ENCODE peak calls at places on chromosomes 2 and 18, in four cellular contexts. Q is AG04450, T is HCT116, G is lower lobe of right lung. C is an unnamed sample.

GRCh38 chr18:3595282-3596273 is 145.6 kb downstream of the TGIF1 start:
- DNase-seq in Q (peak; percentile 90), T (no peak), G (no peak), C (peak; percentile 74)

GRCh38 chr2:153307223-153307622 is 171.3 kb downstream of the RPRM start:
- DNase-seq in Q (no peak), T (no peak), G (no peak), C (no peak)

GRCh38 chr2:157404363-157404762 is 39.5 kb downstream of the CYTIP start:
- DNase-seq in Q (no peak), T (no peak), G (peak; percentile 24), C (no peak)

GRCh38 chr2:75055820-75056675 is 97.6 kb downstream of the POLE4 start:
- DNase-seq in Q (no peak), T (no peak), G (no peak), C (no peak)

GRCh38 chr2:231665208-231665921 is 43.0 kb upstream of the PTMA start:
- DNase-seq in Q (no peak), T (no peak), G (no peak), C (peak; percentile 45)

GRCh38 chr2:172701250-172701649 is 34.4 kb upstream of the RAPGEF4 start:
- DNase-seq in Q (peak; percentile 36), T (no peak), G (no peak), C (no peak)

GRCh38 chr2:238709961-238710360 is 137.9 kb upstream of the TWIST2 start:
- DNase-seq in Q (peak; percentile 20), T (no peak), G (no peak), C (no peak)

GRCh38 chr2:37829202-37829601 is 95.9 kb upstream of the RMDN2 start:
- DNase-seq in Q (peak; percentile 90), T (no peak), G (peak; percentile 76), C (no peak)

GRCh38 chr2:172412996-172413492 is 14.3 kb upstream of the ITGA6 start:
- DNase-seq in Q (no peak), T (no peak), G (no peak), C (no peak)

GRCh38 chr2:225787497-225787896 is 388.0 kb downstream of the NYAP2 start:
- DNase-seq in Q (no peak), T (no peak), G (no peak), C (no peak)

GRCh38 chr2:178819992-178820391 is 12.8 kb upstream of the TTN start:
- DNase-seq in Q (no peak), T (no peak), G (no peak), C (no peak)

GRCh38 chr2:43837033-43837432 is 1.6 kb downstream of the ABCG5 start:
- DNase-seq in Q (no peak), T (no peak), G (no peak), C (no peak)

GRCh38 chr2:23492337-23492675 is 107.3 kb downstream of the KLHL29 start:
- DNase-seq in Q (no peak), T (no peak), G (no peak), C (no peak)

GRCh38 chr2:207143474-207144190 is 22.1 kb downstream of the KLF7 start:
- DNase-seq in Q (no peak), T (no peak), G (peak; percentile 79), C (no peak)

GRCh38 chr2:236321430-236321829 is 57.2 kb upstream of the ASB18 start:
- DNase-seq in Q (no peak), T (no peak), G (no peak), C (no peak)

GRCh38 chr2:120528051-120528692 is 182.2 kb downstream of the INHBB start:
- DNase-seq in Q (no peak), T (no peak), G (no peak), C (no peak)

GRCh38 chr2:228318218-228318617 is 136.7 kb upstream of the SPHKAP start:
- DNase-seq in Q (no peak), T (peak; percentile 27), G (no peak), C (no peak)

GRCh38 chr2:69173706-69174105 is 160.7 kb downstream of the ANTXR1 start:
- DNase-seq in Q (no peak), T (no peak), G (no peak), C (no peak)

GRCh38 chr2:206064077-206064476 is 21.9 kb downstream of the INO80D start:
- DNase-seq in Q (no peak), T (no peak), G (no peak), C (no peak)

GRCh38 chr2:222424729-222425671 is 657 bp downstream of the SGPP2 start:
- DNase-seq in Q (no peak), T (no peak), G (peak; percentile 53), C (no peak)

GRCh38 chr2:199810422-199811250 is 40.4 kb downstream of the FTCDNL1 start:
- DNase-seq in Q (no peak), T (no peak), G (no peak), C (no peak)

GRCh38 chr2:200302940-200303727 is 3.4 kb upstream of the SPATS2L start:
- DNase-seq in Q (no peak), T (peak; percentile 92), G (no peak), C (peak; percentile 80)

GRCh38 chr2:106995560-106995959 is 109.6 kb upstream of the ST6GAL2 start:
- DNase-seq in Q (no peak), T (no peak), G (no peak), C (no peak)

GRCh38 chr2:139033300-139033699 is 253.1 kb upstream of the NXPH2 start:
- DNase-seq in Q (no peak), T (no peak), G (no peak), C (no peak)

GRCh38 chr2:32168513-32168912 is 2.8 kb downstream of the SLC30A6 start:
- DNase-seq in Q (no peak), T (no peak), G (no peak), C (no peak)

GRCh38 chr18:79784071-79784913 is 13.4 kb upstream of the KCNG2 start:
- DNase-seq in Q (no peak), T (no peak), G (peak; percentile 31), C (peak; percentile 55)

GRCh38 chr18:70892381-70892780 is 603.5 kb downstream of the SOCS6 start:
- DNase-seq in Q (no peak), T (no peak), G (no peak), C (no peak)
- H3K9me3 ChIP-seq in Q (no peaks in the 10 kb centered on the region), T (no peaks in the 10 kb centered on the region), G (no peaks in the 10 kb centered on the region), C (no peaks in the 10 kb centered on the region)

GRCh38 chr2:240162531-240162930 is 22.1 kb upstream of the OTOS start:
- DNase-seq in Q (no peak), T (no peak), G (peak; percentile 20), C (peak; percentile 28)
- H3K27me3 ChIP-seq in Q (no peaks in the 10 kb centered on the region), T (no peaks in the 10 kb centered on the region), G (peaks cover 11% of the 10 kb centered on the region), C (peaks cover 3% of the 10 kb centered on the region)

GRCh38 chr2:113050921-113051895 is 1.5 kb downstream of the IL36B start:
- DNase-seq in Q (no peak), T (no peak), G (no peak), C (no peak)
- TF ChIP-seq CTCF in Q (no peak), T (no peak), G (no peak), C (no peak)

DNA sequence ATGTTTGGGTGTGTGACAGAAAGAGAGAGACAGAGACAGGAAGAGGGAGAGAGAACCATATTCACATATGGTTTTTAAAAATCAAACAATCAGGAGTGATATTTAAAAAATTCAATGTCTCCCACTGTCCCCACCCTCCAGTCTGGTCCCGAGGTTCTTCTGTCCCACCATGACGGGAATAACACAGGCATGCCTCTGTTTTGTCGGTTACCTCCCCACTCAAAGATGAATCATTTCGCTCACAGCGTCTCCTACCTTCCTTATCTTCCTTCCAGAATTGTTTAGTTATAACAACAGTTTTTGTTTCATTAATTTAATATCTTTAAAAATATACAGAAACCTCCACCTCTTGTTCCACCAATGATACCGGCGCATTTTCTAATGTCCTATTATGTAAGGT is 113.0 kb downstream of the KCNF1 start:
- DNase-seq in Q (no peak), T (no peak), G (no peak), C (no peak)
- H3K9me3 ChIP-seq in Q (peaks cover 8% of the 10 kb centered on the region), T (no peaks in the 10 kb centered on the region), G (no peaks in the 10 kb centered on the region), C (no peaks in the 10 kb centered on the region)

GRCh38 chr2:112660138-112660537 is 14.4 kb downstream of the SLC20A1 start:
- DNase-seq in Q (no peak), T (no peak), G (no peak), C (no peak)
- H3K27me3 ChIP-seq in Q (no peaks in the 10 kb centered on the region), T (no peaks in the 10 kb centered on the region), G (no peaks in the 10 kb centered on the region), C (no peaks in the 10 kb centered on the region)

DNA sequence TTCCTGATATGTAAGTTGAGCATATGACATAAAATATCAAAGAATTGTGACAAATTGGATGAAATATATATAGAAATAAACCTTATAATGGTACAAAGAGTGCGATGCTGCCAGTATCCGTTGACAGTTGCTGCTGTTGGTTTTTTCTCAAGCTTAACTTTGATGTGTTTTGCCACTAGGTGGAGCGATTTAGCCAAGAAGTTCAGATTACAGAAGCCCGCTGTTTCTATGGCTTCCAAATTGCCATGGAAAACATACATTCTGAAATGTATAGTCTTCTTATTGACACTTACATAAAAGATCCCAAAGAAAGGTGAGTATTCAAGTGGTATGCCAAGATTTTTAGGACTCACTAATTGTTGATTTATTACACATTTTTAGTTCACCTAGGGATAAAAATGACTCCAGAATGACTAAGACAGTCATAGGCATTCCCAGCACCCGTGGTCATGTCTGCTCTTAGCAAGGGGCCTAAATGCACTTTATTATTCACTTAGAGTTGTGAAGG is 2.1 kb downstream of the RRM2 start:
- DNase-seq in Q (peak; percentile 52), T (no peak), G (no peak), C (no peak)
- TF ChIP-seq CTCF in Q (peak; percentile 62), T (no peak), G (peak; percentile 68), C (peak; percentile 86)

C was measured in RWPE2.